ENCODE peak calls at places on chromosome 6, in eight cellular contexts. I, A, C, V, G, Q, O and H are unnamed samples.

GRCh38 chr6:158559895-158560786 is at the start of gene TMEM181:
- DNase-seq in I (peak), A (peak), C (peak), V (peak), G (peak), Q (peak), O (peak), H (peak)

GRCh38 chr6:89145461-89145961 is 344 bp upstream of the PM20D2 start:
- DNase-seq in I (peak), A (no peak), C (peak), V (peak), G (no peak), Q (peak), O (no peak), H (peak)

GRCh38 chr6:90650041-90650948 is 63.4 kb upstream of the MAP3K7 start:
- DNase-seq in I (no peak), A (no peak), C (no peak), V (no peak), G (no peak), Q (no peak), O (peak), H (peak)

GRCh38 chr6:27213544-27214125 is 33.9 kb upstream of the PRSS16 start:
- DNase-seq in I (no peak), A (no peak), C (no peak), V (no peak), G (peak), Q (no peak), O (peak), H (peak)

GRCh38 chr6:37083243-37084138 is 78.0 kb downstream of the FGD2 start:
- DNase-seq in I (no peak), A (no peak), C (no peak), V (no peak), G (peak), Q (no peak), O (no peak), H (no peak)

GRCh38 chr6:2900821-2901644 is 2.1 kb downstream of the SERPINB9 start:
- DNase-seq in I (no peak), A (no peak), C (no peak), V (no peak), G (no peak), Q (no peak), O (no peak), H (no peak)

GRCh38 chr6:34696739-34697543 is at the start of gene ILRUN:
- DNase-seq in I (peak), A (peak), C (peak), V (peak), G (peak), Q (peak), O (peak), H (peak)

GRCh38 chr6:86526238-86526637 is 411.1 kb upstream of the HTR1E start:
- DNase-seq in I (no peak), A (no peak), C (no peak), V (no peak), G (no peak), Q (no peak), O (no peak), H (no peak)

GRCh38 chr6:32153252-32153834 is 598 bp upstream of the PPT2 start:
- DNase-seq in I (no peak), A (peak), C (peak), V (no peak), G (no peak), Q (no peak), O (peak), H (peak)

GRCh38 chr6:135087803-135088202 is 33.2 kb upstream of the HBS1L start:
- DNase-seq in I (no peak), A (no peak), C (no peak), V (peak), G (no peak), Q (peak), O (no peak), H (no peak)

GRCh38 chr6:144294016-144294415 is 8.9 kb downstream of the UTRN start:
- DNase-seq in I (no peak), A (no peak), C (no peak), V (no peak), G (no peak), Q (no peak), O (no peak), H (no peak)

GRCh38 chr6:16007146-16007545 is 121.7 kb upstream of the MYLIP start:
- DNase-seq in I (no peak), A (no peak), C (no peak), V (no peak), G (no peak), Q (no peak), O (no peak), H (no peak)

GRCh38 chr6:169978615-169979161 is 227.3 kb downstream of the ERMARD start:
- DNase-seq in I (no peak), A (no peak), C (no peak), V (no peak), G (no peak), Q (no peak), O (no peak), H (no peak)

GRCh38 chr6:111894951-111895350 is 21.7 kb upstream of the FYN start:
- DNase-seq in I (no peak), A (no peak), C (no peak), V (no peak), G (no peak), Q (no peak), O (no peak), H (no peak)

GRCh38 chr6:47168176-47168575 is 126.0 kb upstream of the ADGRF1 start:
- DNase-seq in I (peak), A (peak), C (peak), V (no peak), G (no peak), Q (no peak), O (no peak), H (peak)

GRCh38 chr6:134041093-134041492 is 11.3 kb downstream of the SLC2A12 start:
- DNase-seq in I (peak), A (no peak), C (peak), V (no peak), G (no peak), Q (no peak), O (no peak), H (no peak)